ENCODE peak calls at places on chromosomes 5 and 9, in five cellular contexts. Q, P, Y, I and E are unnamed samples.

GRCh38 chr9:129867138-129868032 is 32.1 kb downstream of the USP20 start:
- DNase-seq in I (no peak), P (no peak), Y (no peak), Q (no peak), E (no peak)

GRCh38 chr5:43244823-43245565 is 53.0 kb downstream of the NIM1K start:
- DNase-seq in I (no peak), Y (no peak), Q (no peak), P (no peak), E (no peak)

GRCh38 chr5:77806213-77806843 is 30.2 kb upstream of the TBCA start:
- DNase-seq in I (no peak), Q (no peak), Y (no peak), P (no peak), E (no peak)

GRCh38 chr9:110578575-110578895 is 1.0 kb downstream of the SVEP1 start:
- DNase-seq in I (no peak), P (no peak), Y (no peak), Q (no peak), E (no peak)

GRCh38 chr9:127491516-127491915 is 40.2 kb downstream of the LRSAM1 start:
- DNase-seq in I (no peak), Q (no peak), P (no peak), Y (no peak), E (no peak)

GRCh38 chr9:89593776-89594427 is 10.9 kb upstream of the GADD45G start:
- DNase-seq in Q (peak), Y (peak), P (no peak), I (no peak), E (no peak)

GRCh38 chr5:178487911-178488310 is 102.3 kb downstream of the COL23A1 start:
- DNase-seq in Y (no peak), Q (no peak), I (no peak), P (no peak), E (no peak)

GRCh38 chr5:386432-387341 is 56.3 kb upstream of the EXOC3 start:
- DNase-seq in I (no peak), Y (peak), P (no peak), Q (no peak), E (no peak)

GRCh38 chr5:29040404-29040803 is 2002.0 kb upstream of the CDH9 start:
- DNase-seq in I (no peak), Y (no peak), Q (no peak), P (no peak), E (no peak)

GRCh38 chr5:6475626-6476312 is 27.1 kb downstream of the UBE2QL1 start:
- DNase-seq in Y (no peak), I (no peak), P (no peak), Q (no peak), E (no peak)

GRCh38 chr5:157464518-157465171 is 4.6 kb downstream of the NIPAL4 start:
- DNase-seq in I (peak), Q (peak), Y (peak), P (peak), E (peak)

GRCh38 chr5:40736103-40736875 is 19.5 kb downstream of the TTC33 start:
- DNase-seq in P (peak), Y (no peak), I (peak), Q (peak), E (peak)

GRCh38 chr9:33311953-33312352 is 21.6 kb downstream of the NFX1 start:
- DNase-seq in I (no peak), Y (no peak), P (no peak), Q (peak), E (no peak)